ENCODE peak calls at places on chromosomes 11 and 22, in seven cellular contexts. Y, S, H, E, R, B and Q are unnamed samples.

GRCh38 chr11:119635776-119636175 is 93.2 kb downstream of the NECTIN1 start:
- DNase-seq in Y (no peak), S (no peak), H (no peak), E (no peak), R (no peak), B (no peak), Q (no peak)

GRCh38 chr11:8227156-8228152 is 36.2 kb downstream of the LMO1 start:
- DNase-seq in Y (no peak), S (no peak), H (no peak), E (no peak), R (no peak), B (no peak), Q (no peak)

GRCh38 chr11:109641549-109641948 is 219.6 kb downstream of the C11orf87 start:
- DNase-seq in Y (no peak), S (no peak), H (peak), E (no peak), R (no peak), B (peak), Q (no peak)

GRCh38 chr11:1116666-1117390 is 40.9 kb upstream of the MUC5AC start:
- DNase-seq in Y (no peak), S (no peak), H (no peak), E (peak), R (no peak), B (no peak), Q (peak)

GRCh38 chr11:122897606-122898210 is 15.1 kb downstream of the JHY start:
- DNase-seq in Y (no peak), S (no peak), H (peak), E (no peak), R (no peak), B (no peak), Q (no peak)

GRCh38 chr11:118168751-118169150 is 7.7 kb downstream of the SCN2B start:
- DNase-seq in Y (no peak), S (no peak), H (no peak), E (no peak), R (no peak), B (no peak), Q (no peak)

GRCh38 chr11:101860694-101861371 is 54.0 kb upstream of the CEP126 start:
- DNase-seq in Y (peak), S (peak), H (peak), E (peak), R (peak), B (peak), Q (peak)

GRCh38 chr11:20159680-20160381 is 444 bp downstream of the DBX1 start:
- DNase-seq in Y (no peak), S (no peak), H (no peak), E (no peak), R (no peak), B (no peak), Q (no peak)

GRCh38 chr11:1942541-1943260 is 4.4 kb upstream of the MRPL23 start:
- DNase-seq in Y (no peak), S (peak), H (no peak), E (peak), R (no peak), B (no peak), Q (peak)

GRCh38 chr22:39528080-39528661 is 4.4 kb downstream of the RPS19BP1 start:
- DNase-seq in Y (no peak), S (no peak), H (no peak), E (no peak), R (no peak), B (no peak), Q (peak)

GRCh38 chr22:40499187-40499753 is 128.9 kb downstream of the SGSM3 start:
- DNase-seq in Y (peak), S (no peak), H (peak), E (peak), R (peak), B (peak), Q (no peak)

GRCh38 chr22:18032455-18033101 is 8.2 kb upstream of the MICAL3 start:
- DNase-seq in Y (no peak), S (peak), H (peak), E (no peak), R (peak), B (no peak), Q (peak)

GRCh38 chr11:132627981-132628380 is 904.3 kb downstream of the OPCML start:
- DNase-seq in Y (no peak), S (no peak), H (no peak), E (no peak), R (no peak), B (no peak), Q (no peak)

GRCh38 chr22:36733271-36733670 is 29.7 kb upstream of the CACNG2 start:
- DNase-seq in Y (peak), S (no peak), H (no peak), E (peak), R (no peak), B (no peak), Q (peak)

GRCh38 chr22:47356433-47357011 is 594.1 kb downstream of the TBC1D22A start:
- DNase-seq in Y (peak), S (no peak), H (no peak), E (no peak), R (no peak), B (no peak), Q (no peak)

GRCh38 chr11:104538313-104538712 is 359.9 kb downstream of the CASP12 start:
- DNase-seq in Y (no peak), S (no peak), H (no peak), E (no peak), R (no peak), B (no peak), Q (no peak)

GRCh38 chr11:19766206-19766605 is 53.6 kb downstream of the NAV2 start:
- DNase-seq in Y (no peak), S (no peak), H (peak), E (no peak), R (no peak), B (no peak), Q (no peak)

GRCh38 chr22:50628543-50629134 is 687 bp upstream of the ARSA start:
- DNase-seq in Y (peak), S (no peak), H (no peak), E (no peak), R (no peak), B (no peak), Q (no peak)

GRCh38 chr11:93525601-93526000 is 17.6 kb downstream of the SMCO4 start:
- DNase-seq in Y (no peak), S (peak), H (peak), E (no peak), R (no peak), B (no peak), Q (no peak)

GRCh38 chr11:121249039-121249663 is 43.4 kb upstream of the SC5D start:
- DNase-seq in Y (no peak), S (no peak), H (peak), E (no peak), R (peak), B (peak), Q (no peak)

GRCh38 chr11:108606495-108607160 is 13.1 kb upstream of the EXPH5 start:
- DNase-seq in Y (no peak), S (no peak), H (peak), E (no peak), R (no peak), B (no peak), Q (no peak)

GRCh38 chr11:77144196-77144853 is 16.3 kb downstream of the MYO7A start:
- DNase-seq in Y (no peak), S (no peak), H (no peak), E (no peak), R (no peak), B (no peak), Q (no peak)

GRCh38 chr22:49817359-49817758 is 10.3 kb downstream of the BRD1 start:
- DNase-seq in Y (no peak), S (no peak), H (no peak), E (no peak), R (no peak), B (no peak), Q (no peak)

GRCh38 chr11:119671561-119672015 is 57.4 kb downstream of the NECTIN1 start:
- DNase-seq in Y (no peak), S (peak), H (peak), E (no peak), R (no peak), B (no peak), Q (no peak)

GRCh38 chr22:46908641-46909107 is 146.2 kb downstream of the TBC1D22A start:
- DNase-seq in Y (no peak), S (no peak), H (no peak), E (no peak), R (no peak), B (no peak), Q (no peak)

GRCh38 chr11:123678246-123678645 is 23.8 kb upstream of the SCN3B start:
- DNase-seq in Y (no peak), S (no peak), H (no peak), E (no peak), R (no peak), B (no peak), Q (no peak)

GRCh38 chr22:23564276-23564675 is 15.8 kb downstream of the IGLL1 start:
- DNase-seq in Y (no peak), S (no peak), H (no peak), E (no peak), R (no peak), B (no peak), Q (no peak)

GRCh38 chr22:23563111-23563510 is 17.0 kb downstream of the IGLL1 start:
- DNase-seq in Y (no peak), S (no peak), H (no peak), E (no peak), R (no peak), B (no peak), Q (no peak)

GRCh38 chr22:23565942-23566715 is 14.0 kb downstream of the IGLL1 start:
- DNase-seq in Y (no peak), S (no peak), H (no peak), E (peak), R (no peak), B (no peak), Q (no peak)

GRCh38 chr22:23566716-23567475 is 13.2 kb downstream of the IGLL1 start:
- DNase-seq in Y (no peak), S (no peak), H (no peak), E (no peak), R (no peak), B (no peak), Q (peak)

GRCh38 chr22:23565288-23565941 is 14.7 kb downstream of the IGLL1 start:
- DNase-seq in Y (no peak), S (no peak), H (no peak), E (no peak), R (peak), B (no peak), Q (peak)
- H3K4me3 ChIP-seq in Y (peak), S (peak), H (no peak), E (no peak), R (no peak), B (peak), Q (peak)

GRCh38 chr22:42500836-42501179 is 18.8 kb downstream of the RRP7A start:
- DNase-seq in Y (no peak), S (peak), H (no peak), E (no peak), R (no peak), B (no peak), Q (no peak)

GRCh38 chr22:42500164-42500835 is 19.3 kb downstream of the RRP7A start:
- DNase-seq in Y (peak), S (peak), H (peak), E (peak), R (peak), B (peak), Q (peak)
- TF ChIP-seq POLR2A in Y (no peak), S (no peak), H (no peak), E (peak), R (no peak), B (peak), Q (peak)

GRCh38 chr11:116984186-116984585 is 114.0 kb downstream of the SIK3 start:
- DNase-seq in Y (no peak), S (no peak), H (peak), E (no peak), R (no peak), B (no peak), Q (no peak)
- H3K4me3 ChIP-seq in Y (no peak), S (no peak), H (no peak), E (no peak), R (no peak), B (no peak), Q (no peak)

GRCh38 chr11:65445101-65445603 is 22.6 kb downstream of the NEAT1 start:
- DNase-seq in Y (no peak), S (no peak), H (peak), E (no peak), R (no peak), B (no peak), Q (peak)
- TF ChIP-seq POLR2A in Y (no peak), S (no peak), H (peak), E (no peak), R (no peak), B (no peak), Q (peak)

GRCh38 chr11:114302663-114303062 is 6.5 kb downstream of the NNMT start:
- DNase-seq in Y (no peak), S (no peak), H (no peak), E (no peak), R (no peak), B (no peak), Q (no peak)
- H3K4me3 ChIP-seq in Y (no peak), S (no peak), H (no peak), E (no peak), R (no peak), B (peak), Q (no peak)

DNA sequence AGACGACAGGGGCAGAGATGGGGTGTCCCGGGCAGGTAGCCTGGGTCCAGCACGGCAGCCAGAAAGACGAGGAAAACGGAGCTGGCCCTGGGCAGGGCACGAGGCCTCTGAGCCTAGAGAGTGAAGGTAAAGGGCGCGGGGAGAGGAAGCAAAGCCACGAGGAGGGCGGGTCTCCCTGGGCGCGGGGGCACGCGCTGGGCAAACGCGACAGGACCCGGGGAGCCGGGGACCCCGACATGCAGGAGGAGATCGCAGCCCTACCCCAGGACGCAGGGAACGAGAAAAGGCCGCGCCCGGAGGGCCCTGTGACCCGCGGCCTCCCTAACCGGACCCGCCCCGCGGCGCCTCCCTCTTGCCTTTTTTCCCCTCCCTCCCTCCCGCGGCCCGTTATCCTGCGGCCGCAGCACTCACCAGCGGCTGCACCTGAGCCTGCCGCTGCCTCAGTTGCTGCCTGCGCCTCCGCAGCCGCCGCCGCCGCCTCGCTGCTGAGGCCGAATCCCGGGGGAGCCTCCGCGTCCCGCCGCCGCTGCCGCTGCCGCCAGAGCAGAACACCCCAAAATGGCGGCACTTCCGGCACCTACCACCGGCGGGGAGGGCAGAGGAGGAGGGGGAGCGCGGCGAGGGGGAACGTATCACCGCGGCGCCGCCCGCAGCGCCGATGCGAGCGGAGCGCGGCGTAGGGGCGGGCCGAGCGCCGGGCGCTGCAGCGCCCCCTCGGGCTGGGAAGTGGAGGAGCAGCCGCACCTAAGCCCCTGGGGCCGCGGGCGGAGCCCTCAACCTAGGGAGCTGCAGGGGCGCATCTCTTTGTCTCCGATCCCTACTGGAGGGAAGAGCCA is at the start of gene CELF1:
- DNase-seq in Y (peak), S (peak), H (peak), E (peak), R (peak), B (peak), Q (peak)
- TF ChIP-seq POLR2A in Y (no peak), S (no peak), H (peak), E (peak), R (no peak), B (peak), Q (peak)

DNA sequence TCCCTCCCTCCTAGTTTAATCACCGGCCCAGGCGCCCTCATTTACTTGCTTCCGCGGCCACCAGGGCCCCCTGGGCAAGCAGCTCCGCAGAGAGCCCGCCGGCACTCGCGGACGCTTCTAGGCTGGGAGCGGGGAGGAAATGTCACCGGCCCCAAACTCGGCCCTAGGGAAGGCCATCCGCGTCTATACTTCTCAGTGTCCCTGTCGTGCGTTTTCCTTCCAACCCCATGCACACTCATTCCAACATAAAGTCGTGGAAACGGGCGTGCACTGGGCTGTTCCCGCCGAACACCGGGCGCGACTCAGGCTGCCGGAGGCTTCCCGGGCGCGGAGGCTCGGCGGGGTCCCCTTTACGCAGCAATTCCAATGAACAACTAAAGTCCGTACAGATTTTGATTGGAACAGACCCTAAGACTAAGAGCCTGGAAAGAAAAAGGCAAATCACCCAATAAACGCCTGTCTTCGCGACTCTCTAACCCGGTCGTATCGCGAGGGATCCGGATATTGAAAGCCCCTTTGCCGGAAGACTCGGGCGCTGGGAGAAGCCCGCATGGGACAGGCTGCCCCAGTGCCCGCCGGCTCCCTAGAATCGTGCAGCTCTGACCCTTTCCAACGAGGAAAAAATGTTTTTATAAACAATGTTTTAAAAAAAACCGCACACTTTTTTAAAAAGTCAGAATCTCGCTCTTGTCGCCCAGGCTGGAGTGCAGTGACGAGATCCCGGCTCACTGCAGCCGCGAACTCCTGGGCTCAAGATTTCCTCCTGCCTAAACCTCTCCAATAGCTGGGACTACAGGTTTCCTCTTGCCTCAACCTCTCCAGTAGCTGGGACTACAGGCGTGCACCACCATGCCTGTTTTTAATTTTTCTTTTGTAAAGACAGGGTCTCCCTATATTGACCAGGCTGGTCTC is 1.3 kb upstream of the BARX2 start:
- DNase-seq in Y (no peak), S (no peak), H (no peak), E (no peak), R (no peak), B (no peak), Q (peak)
- H3K4me3 ChIP-seq in Y (peak), S (peak), H (peak), E (peak), R (peak), B (peak), Q (peak)

GRCh38 chr11:95559899-95560298 is 229.7 kb downstream of the FAM76B start:
- DNase-seq in Y (no peak), S (no peak), H (no peak), E (peak), R (no peak), B (no peak), Q (no peak)

GRCh38 chr11:95556011-95556341 is 233.6 kb downstream of the FAM76B start:
- DNase-seq in Y (no peak), S (no peak), H (no peak), E (no peak), R (no peak), B (no peak), Q (no peak)

DNA sequence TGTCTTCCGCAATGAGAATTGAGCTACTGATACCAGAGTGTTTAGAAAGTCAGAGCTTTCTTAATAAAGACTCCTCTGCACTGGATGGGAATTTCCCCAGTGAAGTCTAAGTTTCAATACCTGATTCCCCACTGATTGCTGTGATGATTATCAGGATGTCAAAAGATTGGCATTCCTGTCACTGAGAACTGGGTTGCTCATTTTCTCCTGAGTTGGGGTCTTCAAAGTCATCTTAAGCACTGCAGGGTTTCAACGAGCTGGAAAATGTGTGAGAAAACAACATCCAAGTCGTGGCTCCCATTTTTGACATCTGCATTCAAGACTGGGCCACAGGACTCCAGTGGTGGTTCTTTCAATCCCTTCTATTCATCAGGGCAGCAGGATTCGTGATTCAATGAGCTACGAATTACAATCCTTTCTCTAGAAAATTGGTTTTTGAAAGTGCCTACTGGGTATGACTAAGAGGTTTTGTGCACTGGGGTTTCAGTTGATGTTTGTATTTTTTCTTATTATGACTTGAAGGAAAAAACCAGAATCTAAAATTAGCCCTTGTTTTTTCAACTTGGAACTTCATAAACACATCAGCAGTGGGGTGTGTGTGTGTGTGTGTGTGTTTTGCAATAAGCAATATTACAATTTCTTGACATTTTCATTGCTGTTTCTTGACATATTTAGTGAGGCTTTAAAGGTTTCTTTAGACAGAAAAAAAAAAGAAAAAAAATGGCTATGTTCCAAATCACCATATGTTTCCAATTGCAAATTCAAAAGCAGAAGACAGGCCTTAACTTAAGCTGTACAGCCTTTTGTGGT is 233.0 kb downstream of the FAM76B start:
- DNase-seq in Y (no peak), S (no peak), H (peak), E (no peak), R (no peak), B (no peak), Q (no peak)
- TF ChIP-seq POLR2A in Y (no peak), S (no peak), H (no peak), E (no peak), R (no peak), B (no peak), Q (no peak)

GRCh38 chr11:57325735-57326048 is 940 bp upstream of the TNKS1BP1 start:
- DNase-seq in Y (peak), S (peak), H (no peak), E (peak), R (no peak), B (peak), Q (peak)
- H3K4me3 ChIP-seq in Y (peak), S (peak), H (peak), E (no peak), R (peak), B (peak), Q (peak)

GRCh38 chr11:69080361-69080973 is 31.7 kb downstream of the TPCN2 start:
- DNase-seq in Y (no peak), S (no peak), H (peak), E (no peak), R (no peak), B (no peak), Q (no peak)
- TF ChIP-seq POLR2A in Y (no peak), S (no peak), H (no peak), E (no peak), R (no peak), B (no peak), Q (no peak)